ENCODE peak calls at places on chromosomes 16 and 17, in five cellular contexts. E is mesenchymal stem cell, P is mesendoderm, R is H9, A is IMR-90. F is an unnamed sample.

GRCh38 chr16:26645629-26646028 is 421.1 kb upstream of the C16orf82 start:
- DNase-seq in E (no peak), P (peak), R (peak), A (no peak), F (no peak)

GRCh38 chr16:88700636-88701482 is 5.3 kb downstream of the RNF166 start:
- DNase-seq in E (peak), P (no peak), R (no peak), A (peak), F (no peak)

GRCh38 chr17:31919802-31920525 is 16.8 kb upstream of the SUZ12 start:
- DNase-seq in E (no peak), P (no peak), R (no peak), A (peak), F (no peak)

GRCh38 chr17:1755252-1755992 is 6.4 kb upstream of the SERPINF1 start:
- DNase-seq in E (no peak), P (no peak), R (no peak), A (no peak), F (no peak)

GRCh38 chr17:18626152-18626870 is 17.9 kb downstream of the TBC1D28 start:
- DNase-seq in E (no peak), P (no peak), R (no peak), A (no peak), F (no peak)

GRCh38 chr16:56603589-56603988 is 4.8 kb upstream of the MT2A start:
- DNase-seq in E (peak), P (peak), R (peak), A (peak), F (no peak)

GRCh38 chr16:2071454-2072263 is 23.9 kb downstream of the TSC2 start:
- DNase-seq in E (no peak), P (no peak), R (no peak), A (no peak), F (no peak)

GRCh38 chr17:322006-322780 is 30.4 kb downstream of the RPH3AL start:
- DNase-seq in E (no peak), P (no peak), R (peak), A (no peak), F (no peak)

GRCh38 chr17:17439971-17440843 is 36.6 kb upstream of the MED9 start:
- DNase-seq in E (peak), P (peak), R (peak), A (peak), F (peak)

GRCh38 chr17:49775546-49776260 is 11.8 kb upstream of the FAM117A start:
- DNase-seq in E (no peak), P (peak), R (no peak), A (no peak), F (no peak)

GRCh38 chr16:17433577-17433960 is 37.2 kb downstream of the XYLT1 start:
- DNase-seq in E (no peak), P (peak), R (no peak), A (no peak), F (no peak)

GRCh38 chr17:82003411-82004381 is 19.0 kb downstream of the CENPX start:
- DNase-seq in E (peak), P (peak), R (no peak), A (peak), F (peak)

GRCh38 chr16:26667271-26667703 is 399.4 kb upstream of the C16orf82 start:
- DNase-seq in E (no peak), P (peak), R (peak), A (no peak), F (no peak)

GRCh38 chr17:40886090-40886489 is 1.0 kb upstream of the KRT20 start:
- DNase-seq in E (peak), P (peak), R (no peak), A (peak), F (no peak)

GRCh38 chr17:15335446-15335845 is 6.0 kb downstream of the TEKT3 start:
- DNase-seq in E (no peak), P (no peak), R (no peak), A (no peak), F (no peak)

GRCh38 chr16:2496223-2497115 is 17.3 kb upstream of the ATP6V0C start:
- DNase-seq in E (no peak), P (no peak), R (no peak), A (no peak), F (no peak)

GRCh38 chr17:42706732-42707131 is 24.4 kb downstream of the CNTNAP1 start:
- DNase-seq in E (no peak), P (no peak), R (no peak), A (no peak), F (no peak)

GRCh38 chr17:57455063-57455914 is 199.0 kb downstream of the MSI2 start:
- DNase-seq in E (peak), P (no peak), R (no peak), A (peak), F (no peak)

GRCh38 chr16:87471278-87472141 is 21.3 kb downstream of the ZCCHC14 start:
- DNase-seq in E (no peak), P (no peak), R (no peak), A (no peak), F (no peak)

GRCh38 chr16:2035431-2036199 is 8.9 kb downstream of the NHERF2 start:
- DNase-seq in E (peak), P (no peak), R (no peak), A (peak), F (peak)

GRCh38 chr17:60720763-60721531 is 43.3 kb downstream of the BCAS3 start:
- DNase-seq in E (peak), P (peak), R (peak), A (peak), F (peak)

GRCh38 chr17:61414936-61415251 is 15.3 kb downstream of the TBX2 start:
- DNase-seq in E (no peak), P (no peak), R (peak), A (no peak), F (no peak)

GRCh38 chr17:83064021-83064731 is 15.2 kb upstream of the METRNL start:
- DNase-seq in E (no peak), P (no peak), R (peak), A (no peak), F (no peak)

GRCh38 chr17:83061586-83061985 is 17.8 kb upstream of the METRNL start:
- DNase-seq in E (no peak), P (no peak), R (no peak), A (no peak), F (no peak)

GRCh38 chr17:83062011-83062817 is 17.2 kb upstream of the METRNL start:
- DNase-seq in E (no peak), P (no peak), R (peak), A (no peak), F (no peak)

GRCh38 chr17:83064732-83065659 is 14.4 kb upstream of the METRNL start:
- DNase-seq in E (no peak), P (no peak), R (peak), A (no peak), F (no peak)

DNA sequence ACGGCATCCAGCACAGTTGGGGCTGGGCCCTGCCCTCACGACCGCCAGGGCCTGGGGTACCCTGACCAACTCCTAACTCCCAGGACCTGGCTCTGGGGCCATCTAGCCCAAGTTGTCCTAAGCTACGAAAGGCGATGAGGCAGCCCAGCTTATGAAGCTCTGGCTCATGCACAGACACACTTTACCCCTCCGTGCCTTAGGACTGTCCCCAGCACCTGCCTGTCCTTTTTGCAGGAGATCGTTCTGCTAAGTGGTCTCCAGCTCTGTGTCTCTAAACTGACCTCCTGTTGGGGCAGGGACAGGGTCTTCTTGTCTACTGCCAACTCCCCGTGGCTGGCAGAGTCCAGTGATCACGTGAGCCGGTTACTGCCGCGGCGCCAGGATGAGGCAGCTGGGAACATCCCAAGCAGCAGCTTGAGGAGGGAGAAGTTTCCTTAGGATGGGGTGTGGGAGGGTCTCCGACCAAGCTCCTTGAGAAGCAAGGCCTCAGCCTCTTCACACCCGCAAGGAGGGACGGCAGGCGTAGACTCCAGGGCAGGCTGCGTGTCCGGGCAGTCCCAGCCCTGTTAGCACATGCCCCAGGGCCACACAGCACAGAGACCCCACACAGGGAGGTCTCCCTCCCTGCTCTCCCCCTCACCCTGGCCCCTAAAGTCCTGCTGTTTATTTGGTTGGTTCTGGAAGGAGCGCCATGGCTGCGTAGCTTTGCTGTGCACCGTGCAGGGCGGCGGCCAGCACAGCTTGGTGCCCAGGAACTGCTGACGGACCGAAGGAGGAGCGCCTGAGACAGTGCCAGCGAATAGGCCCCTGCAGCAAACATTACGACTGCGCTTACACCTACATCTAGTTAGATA is 16.4 kb upstream of the METRNL start:
- DNase-seq in E (no peak), P (no peak), R (peak), A (no peak), F (no peak)
- H2BK15ac ChIP-seq in E (no peak), P (no peak), R (no peak), A (no peak), F (no peak)

DNA sequence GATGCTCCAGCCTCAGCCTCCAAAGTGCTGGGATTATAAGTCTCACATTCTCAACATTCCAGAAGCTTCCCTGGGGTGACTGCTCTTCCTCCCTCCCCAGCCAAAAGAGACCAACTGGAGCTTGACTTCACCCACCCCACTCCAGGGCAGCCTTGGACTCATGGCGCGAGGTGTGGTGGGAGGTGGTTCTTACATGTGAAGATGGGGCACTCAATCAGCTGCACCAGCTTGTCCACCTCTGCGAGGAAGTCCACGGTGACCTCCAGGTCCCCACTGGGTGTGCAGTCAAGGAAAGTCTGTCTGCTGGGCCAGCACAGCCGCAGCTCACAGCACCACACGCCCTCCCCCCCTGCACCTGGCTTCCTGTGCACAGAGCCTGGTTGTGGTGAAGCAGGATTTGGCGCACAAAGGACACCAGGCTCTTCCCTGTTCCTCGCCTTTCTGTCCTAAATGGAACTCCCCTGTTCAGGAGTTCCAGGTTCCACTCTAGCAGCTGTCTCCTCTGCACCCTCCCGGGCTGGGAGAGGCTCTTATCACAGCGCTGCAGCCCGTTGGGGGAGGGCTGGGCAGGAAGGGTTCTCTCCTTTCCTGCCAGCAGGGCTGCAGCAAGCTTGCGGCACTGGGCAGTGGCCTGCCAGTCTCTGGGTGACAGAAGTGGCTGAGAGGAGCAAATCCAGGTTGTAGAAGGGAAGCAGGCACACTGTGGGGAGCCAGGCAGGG is 9.7 kb upstream of the MTSS2 start:
- DNase-seq in E (peak), P (peak), R (no peak), A (no peak), F (no peak)
- H2BK15ac ChIP-seq in E (peak), P (no peak), R (no peak), A (peak), F (peak)

DNA sequence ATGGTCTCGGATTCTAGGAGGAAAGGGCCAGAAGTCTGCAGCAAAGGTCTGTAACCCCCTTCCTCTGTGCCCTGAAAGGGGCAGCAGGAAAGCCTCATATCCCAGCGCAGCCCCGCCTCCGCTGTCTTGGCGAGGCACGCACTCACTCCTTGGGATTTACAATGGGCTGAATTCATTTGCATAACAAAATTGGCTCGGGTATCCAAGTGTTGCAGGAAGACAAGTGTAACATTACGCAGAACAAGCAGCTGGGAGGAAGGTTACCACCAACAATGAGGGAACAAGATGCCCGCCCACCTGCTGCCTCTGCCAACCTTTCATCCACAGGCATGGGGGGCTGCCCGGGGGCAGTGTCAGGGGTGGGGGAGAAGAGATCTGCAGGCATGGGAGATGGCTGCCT is 130.4 kb downstream of the MRM1 start:
- DNase-seq in E (no peak), P (peak), R (peak), A (no peak), F (peak)
- H2BK15ac ChIP-seq in E (no peak), P (no peak), R (no peak), A (no peak), F (no peak)

DNA sequence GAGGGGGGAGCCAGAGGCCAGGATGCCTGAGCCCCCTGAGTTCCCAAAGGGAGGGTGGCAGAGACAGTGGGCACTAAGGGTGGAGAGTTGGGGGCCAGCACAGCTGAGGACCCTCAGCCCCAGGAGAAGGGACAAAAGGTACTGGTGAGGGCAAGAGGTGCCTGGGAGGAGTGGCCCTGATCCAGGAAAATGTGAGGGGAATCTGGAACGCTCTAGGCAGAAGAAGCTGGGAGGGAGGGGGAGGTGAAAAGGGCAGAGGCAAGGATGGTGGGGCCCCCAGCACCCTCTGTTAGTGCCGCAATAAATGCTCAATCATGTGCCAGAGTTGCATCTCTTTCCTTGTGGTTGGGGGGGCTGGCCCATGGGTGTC is 1.1 kb downstream of the TCAP start:
- DNase-seq in E (no peak), P (no peak), R (no peak), A (no peak), F (no peak)
- H2BK15ac ChIP-seq in E (no peak), P (no peak), R (no peak), A (no peak), F (peak)

GRCh38 chr17:43758497-43759174 is at the start of gene SOST:
- DNase-seq in E (no peak), P (no peak), R (no peak), A (no peak), F (no peak)
- H2BK15ac ChIP-seq in E (no peak), P (no peak), R (no peak), A (no peak), F (peak)

DNA sequence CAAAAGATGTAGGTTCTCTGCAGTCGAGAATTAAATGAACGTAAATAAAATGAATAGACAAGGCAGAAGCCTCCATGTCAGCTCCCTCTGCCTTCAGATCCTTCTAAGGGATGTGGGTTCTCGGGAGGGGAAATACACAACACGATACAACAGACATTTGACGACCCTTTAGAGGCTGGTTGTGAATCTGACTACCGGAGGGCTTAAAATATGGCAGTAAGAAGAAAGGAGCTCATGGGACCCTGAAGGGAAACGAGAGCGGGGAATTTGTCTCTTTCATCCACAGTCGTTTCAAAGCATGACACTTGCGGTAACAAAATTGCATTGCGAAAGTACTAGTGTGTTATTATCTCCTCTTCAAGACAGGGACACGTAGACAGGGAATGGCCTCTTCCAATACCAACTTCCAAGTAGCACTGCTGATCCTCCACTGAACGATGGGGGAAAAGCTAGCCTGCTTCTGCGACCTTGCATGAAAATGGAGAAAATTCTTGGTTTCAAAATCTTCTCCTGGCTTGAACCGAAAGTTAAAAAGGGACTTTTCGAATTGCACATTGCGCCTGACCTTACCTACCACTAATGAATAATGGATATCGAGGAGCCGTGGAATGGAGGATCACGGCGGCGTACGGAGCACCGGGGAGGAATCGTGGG is 1.2 kb upstream of the TNRC6C start:
- DNase-seq in E (peak), P (peak), R (no peak), A (peak), F (no peak)
- H2BK15ac ChIP-seq in E (no peak), P (no peak), R (no peak), A (no peak), F (peak)

GRCh38 chr17:63448655-63449054 is 2.5 kb upstream of the CYB561 start:
- DNase-seq in E (no peak), P (no peak), R (no peak), A (no peak), F (no peak)

GRCh38 chr17:63450551-63450950 is 4.4 kb upstream of the CYB561 start:
- DNase-seq in E (no peak), P (no peak), R (no peak), A (peak), F (no peak)

GRCh38 chr17:63452979-63453551 is 7.0 kb upstream of the CYB561 start:
- DNase-seq in E (no peak), P (no peak), R (no peak), A (no peak), F (no peak)

GRCh38 chr17:63452091-63452978 is 6.2 kb upstream of the CYB561 start:
- DNase-seq in E (no peak), P (no peak), R (no peak), A (no peak), F (no peak)

GRCh38 chr17:63451150-63451549 is 5.0 kb upstream of the CYB561 start:
- DNase-seq in E (no peak), P (no peak), R (no peak), A (no peak), F (no peak)
- H2BK15ac ChIP-seq in E (no peak), P (no peak), R (no peak), A (no peak), F (no peak)

F was measured in H1.